ENCODE peak calls at places on chromosomes 1 and 21, in six cellular contexts. H is activated naive CD4-positive, alpha-beta T cell; W is NCI-H2081 treated with DMSO at 0.1 percent for 48 hours; Z is hypothalamus; E is KG1; O is endothelial cell. X is an unnamed sample.

GRCh38 chr1:173479649-173480048 is 2.5 kb downstream of the PRDX6 start:
- DNase-seq in O (no peak), H (no peak), E (no peak), W (no peak), Z (no peak), X (no peak)

GRCh38 chr1:23194119-23194984 is 22.9 kb downstream of the HTR1D start:
- DNase-seq in Z (no peak), W (no peak), E (no peak), O (no peak), H (no peak), X (no peak)

GRCh38 chr1:108841703-108842102 is 15.2 kb downstream of the AKNAD1 start:
- DNase-seq in E (no peak), W (no peak), O (no peak), Z (no peak), H (no peak), X (no peak)

GRCh38 chr1:115144176-115144575 is 54.9 kb upstream of the TSPAN2 start:
- DNase-seq in E (no peak), O (no peak), W (no peak), H (no peak), Z (no peak), X (no peak)

GRCh38 chr1:193533883-193534282 is 347.5 kb upstream of the B3GALT2 start:
- DNase-seq in Z (no peak), W (no peak), O (no peak), E (no peak), H (no peak), X (no peak)

GRCh38 chr1:55970711-55971110 is 608.7 kb downstream of the PLPP3 start:
- DNase-seq in O (no peak), Z (no peak), H (no peak), E (no peak), W (no peak), X (no peak)

GRCh38 chr21:33203371-33203724 is 26.4 kb upstream of the IFNAR2 start:
- DNase-seq in E (no peak), Z (no peak), O (no peak), H (no peak), W (no peak), X (no peak)

GRCh38 chr1:37498872-37499617 is 15.5 kb downstream of the MEAF6 start:
- DNase-seq in Z (no peak), E (no peak), H (no peak), W (peak), O (no peak), X (no peak)

GRCh38 chr1:219670426-219671149 is 57.7 kb upstream of the ZC3H11B start:
- DNase-seq in O (no peak), H (no peak), Z (no peak), E (no peak), W (no peak), X (no peak)

GRCh38 chr1:57058652-57059501 is 93.1 kb upstream of the C8B start:
- DNase-seq in W (no peak), Z (no peak), O (no peak), H (no peak), E (no peak), X (no peak)

GRCh38 chr21:23853796-23854379 is 1753.4 kb downstream of the MRPL39 start:
- DNase-seq in E (no peak), Z (no peak), H (no peak), O (no peak), W (peak), X (peak)